ENCODE peak calls at places on chromosomes 5 and 9, in nine cellular contexts. T is esophagus muscularis mucosa, Y is heart left ventricle, M is IMR-90, L is uterus, J is NB4, B is transverse colon, R is A549, S is HepG2. Q is an unnamed sample.

GRCh38 chr5:119166026-119166425 is 95.1 kb downstream of the DMXL1 start:
- DNase-seq in T (no peak), Y (no peak), M (no peak), L (no peak), J (no peak), B (no peak), R (no peak), S (no peak), Q (no peak)

GRCh38 chr5:139817970-139818369 is 22.4 kb downstream of the PSD2 start:
- DNase-seq in T (no peak), Y (no peak), M (no peak), L (no peak), J (no peak), B (no peak), R (no peak), S (no peak), Q (no peak)

GRCh38 chr5:143066556-143067281 is 296.5 kb downstream of the ARHGAP26 start:
- DNase-seq in T (no peak), Y (no peak), M (no peak), L (peak), J (peak), B (peak), R (peak), S (no peak), Q (no peak)

GRCh38 chr9:68560131-68560844 is 19.6 kb upstream of the TMEM252 start:
- DNase-seq in T (no peak), Y (peak), M (peak), L (peak), J (peak), B (peak), R (peak), S (peak), Q (peak)

GRCh38 chr9:76580188-76580587 is 121.2 kb downstream of the GCNT1 start:
- DNase-seq in T (no peak), Y (no peak), M (no peak), L (no peak), J (peak), B (no peak), R (no peak), S (no peak), Q (no peak)

GRCh38 chr5:40614923-40615585 is 64.7 kb upstream of the PTGER4 start:
- DNase-seq in T (no peak), Y (no peak), M (no peak), L (no peak), J (no peak), B (no peak), R (no peak), S (no peak), Q (no peak)

GRCh38 chr9:125532412-125532811 is 174.6 kb downstream of the MAPKAP1 start:
- DNase-seq in T (peak), Y (no peak), M (no peak), L (no peak), J (no peak), B (no peak), R (no peak), S (no peak), Q (no peak)

GRCh38 chr5:150147580-150148407 is 7.9 kb downstream of the PDGFRB start:
- DNase-seq in T (no peak), Y (no peak), M (no peak), L (no peak), J (no peak), B (no peak), R (no peak), S (no peak), Q (no peak)

GRCh38 chr5:6743161-6743560 is 29.9 kb downstream of the TENT4A start:
- DNase-seq in T (no peak), Y (no peak), M (no peak), L (no peak), J (no peak), B (no peak), R (no peak), S (no peak), Q (no peak)

GRCh38 chr5:77168884-77169254 is 41.6 kb upstream of the PDE8B start:
- DNase-seq in T (peak), Y (no peak), M (no peak), L (no peak), J (no peak), B (peak), R (peak), S (no peak), Q (no peak)

GRCh38 chr9:110895141-110895912 is 142.9 kb downstream of the LPAR1 start:
- DNase-seq in T (no peak), Y (peak), M (no peak), L (peak), J (no peak), B (peak), R (no peak), S (no peak), Q (no peak)

GRCh38 chr9:127519301-127520166 is 68.2 kb downstream of the LRSAM1 start:
- DNase-seq in T (no peak), Y (peak), M (peak), L (peak), J (peak), B (no peak), R (no peak), S (no peak), Q (peak)

GRCh38 chr5:132205385-132206125 is 22.1 kb downstream of the P4HA2 start:
- DNase-seq in T (no peak), Y (peak), M (peak), L (no peak), J (no peak), B (no peak), R (no peak), S (no peak), Q (no peak)

GRCh38 chr5:128014578-128014977 is 69.0 kb upstream of the SLC12A2 start:
- DNase-seq in T (no peak), Y (no peak), M (no peak), L (no peak), J (no peak), B (no peak), R (no peak), S (no peak), Q (no peak)

GRCh38 chr5:119340597-119341218 is 15.1 kb upstream of the TNFAIP8 start:
- DNase-seq in T (no peak), Y (no peak), M (no peak), L (no peak), J (peak), B (peak), R (no peak), S (no peak), Q (no peak)

GRCh38 chr9:36135791-36136276 is 699 bp upstream of the GLIPR2 start:
- DNase-seq in T (no peak), Y (peak), M (no peak), L (peak), J (no peak), B (peak), R (no peak), S (no peak), Q (no peak)

GRCh38 chr9:87865626-87866025 is 17.1 kb upstream of the SPATA31E1 start:
- DNase-seq in T (no peak), Y (no peak), M (peak), L (no peak), J (no peak), B (no peak), R (peak), S (no peak), Q (no peak)

GRCh38 chr9:123990427-123990826 is 21.1 kb upstream of the LHX2 start:
- DNase-seq in T (no peak), Y (no peak), M (no peak), L (no peak), J (no peak), B (no peak), R (no peak), S (no peak), Q (no peak)

GRCh38 chr5:79229357-79230174 is 6.4 kb upstream of the JMY start:
- DNase-seq in T (no peak), Y (no peak), M (peak), L (no peak), J (no peak), B (no peak), R (no peak), S (no peak), Q (no peak)

GRCh38 chr9:6006968-6007769 is 8.3 kb downstream of the RANBP6 start:
- DNase-seq in T (peak), Y (peak), M (peak), L (peak), J (peak), B (peak), R (peak), S (peak), Q (peak)
- TF ChIP-seq POLR2A in T (no peak), Y (no peak), M (no peak), L (no peak), J (peak), B (peak), R (no peak), S (no peak), Q (peak)

GRCh38 chr5:134436523-134437339 is 25.1 kb upstream of the CDKN2AIPNL start:
- DNase-seq in T (no peak), Y (peak), M (peak), L (peak), J (peak), B (peak), R (peak), S (peak), Q (peak)
- TF ChIP-seq POLR2A in T (no peak), Y (no peak), M (peak), L (no peak), J (no peak), B (peak), R (no peak), S (no peak), Q (no peak)

GRCh38 chr5:59208468-59208867 is 625.6 kb downstream of the RAB3C start:
- DNase-seq in T (no peak), Y (no peak), M (no peak), L (no peak), J (no peak), B (no peak), R (no peak), S (no peak), Q (no peak)

GRCh38 chr5:59216845-59217244 is 634.0 kb downstream of the RAB3C start:
- DNase-seq in T (no peak), Y (no peak), M (no peak), L (no peak), J (no peak), B (no peak), R (peak), S (no peak), Q (no peak)

GRCh38 chr5:59207416-59207815 is 624.5 kb downstream of the RAB3C start:
- DNase-seq in T (no peak), Y (no peak), M (peak), L (no peak), J (no peak), B (no peak), R (no peak), S (no peak), Q (no peak)

GRCh38 chr5:59209758-59210359 is 627.0 kb downstream of the RAB3C start:
- DNase-seq in T (no peak), Y (no peak), M (peak), L (peak), J (no peak), B (no peak), R (no peak), S (no peak), Q (no peak)

GRCh38 chr5:59212596-59212995 is 629.7 kb downstream of the RAB3C start:
- DNase-seq in T (no peak), Y (no peak), M (no peak), L (no peak), J (no peak), B (no peak), R (no peak), S (no peak), Q (no peak)
- TF ChIP-seq POLR2A in T (no peak), Y (no peak), M (no peak), L (no peak), J (no peak), B (no peak), R (no peak), S (no peak), Q (no peak)

DNA sequence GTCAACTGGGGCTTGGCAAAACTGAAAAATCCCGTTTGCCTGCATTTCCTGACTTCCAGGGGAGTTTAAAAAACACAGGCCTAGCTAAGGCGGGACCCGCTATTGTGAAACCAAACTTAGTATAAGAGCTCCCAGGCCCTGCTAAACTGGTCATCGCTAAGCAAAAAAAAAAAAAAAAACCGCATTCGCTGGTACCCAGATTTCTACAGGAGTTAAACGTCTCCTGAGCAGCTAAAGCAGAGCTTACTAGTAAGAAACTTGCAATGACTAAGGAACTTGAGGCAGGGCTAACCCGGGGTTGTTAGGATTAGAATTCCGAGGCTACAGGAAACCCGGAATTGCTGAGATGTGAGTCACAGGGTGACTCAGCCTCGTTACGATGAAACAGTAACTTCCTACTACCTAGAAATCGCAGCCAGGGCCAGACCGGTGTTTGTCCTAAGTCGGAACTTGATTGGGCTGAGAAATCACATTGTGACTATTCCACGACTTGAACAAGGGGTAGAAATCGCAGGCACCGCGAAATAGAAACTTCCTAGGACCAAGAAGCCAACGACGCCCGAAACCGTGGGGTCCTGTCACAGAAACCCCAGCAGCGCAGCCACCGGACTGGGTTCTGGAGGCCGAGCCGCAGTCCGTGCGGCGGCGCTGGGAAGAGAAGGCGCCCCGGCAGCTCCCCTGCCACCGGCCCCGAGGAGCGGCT is 89.5 kb downstream of the ANXA2R start:
- DNase-seq in T (no peak), Y (peak), M (peak), L (peak), J (peak), B (peak), R (peak), S (no peak), Q (peak)
- TF ChIP-seq POLR2A in T (no peak), Y (no peak), M (peak), L (no peak), J (no peak), B (peak), R (no peak), S (no peak), Q (peak)

DNA sequence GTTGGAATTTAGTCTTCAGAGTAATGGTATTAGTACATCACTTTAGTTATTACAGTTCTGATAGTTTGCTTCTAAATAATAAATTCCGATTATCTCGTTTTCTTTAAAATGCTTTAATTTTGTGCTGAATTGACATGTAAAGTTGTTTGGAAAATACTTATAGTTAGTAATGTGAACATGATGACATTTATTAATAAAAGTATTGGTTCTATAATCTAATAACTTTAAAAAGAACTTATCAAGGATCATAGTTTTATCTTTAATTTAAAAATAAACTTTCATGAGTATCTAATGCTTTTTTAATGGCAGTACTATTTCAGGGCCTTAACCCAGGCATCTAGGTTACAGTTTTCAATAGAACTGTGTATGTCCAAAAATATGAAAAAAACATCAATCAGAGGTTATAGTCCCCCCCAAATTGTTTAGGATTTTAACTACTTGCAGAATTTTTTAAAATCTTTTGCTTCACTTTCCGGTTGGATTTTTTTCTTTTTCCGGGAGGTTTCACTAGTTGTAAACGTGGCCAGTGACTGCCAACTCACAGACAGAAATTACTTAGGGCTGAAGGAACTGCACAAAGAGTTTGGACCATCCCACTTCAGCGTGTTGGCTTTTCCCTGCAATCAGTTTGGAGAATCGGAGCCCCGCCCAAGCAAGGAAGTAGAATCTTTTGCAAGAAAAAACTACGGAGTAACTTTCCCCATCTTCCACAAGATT is 680 bp downstream of the GPX8 start:
- DNase-seq in T (peak), Y (peak), M (peak), L (peak), J (no peak), B (peak), R (peak), S (no peak), Q (no peak)
- TF ChIP-seq POLR2A in T (no peak), Y (no peak), M (peak), L (peak), J (no peak), B (no peak), R (peak), S (no peak), Q (peak)

Q was measured in H54.